ENCODE peak calls at places on chromosome 19, in eight cellular contexts. B is upper lobe of left lung; J is tibial nerve; L is trophoblast cell; Z is CD8-positive, alpha-beta memory T cell; K is cardiac muscle cell; N is heart left ventricle; X is adrenal gland. S is an unnamed sample.

GRCh38 chr19:4556574-4557185 is 2.8 kb downstream of the SEMA6B start:
- DNase-seq in J (no peak), L (peak; percentile 33), K (peak; percentile 28), B (no peak), Z (no peak), X (peak; percentile 74), N (no peak), S (no peak)

GRCh38 chr19:56976300-56976699 is 135.8 kb upstream of the PEG3 start:
- DNase-seq in Z (no peak), J (no peak), L (no peak), B (no peak), K (no peak), N (no peak), X (no peak), S (no peak)

GRCh38 chr19:1754651-1755466 is 1.6 kb downstream of the ONECUT3 start:
- DNase-seq in N (no peak), Z (no peak), L (no peak), B (no peak), J (no peak), X (no peak), K (no peak), S (no peak)

GRCh38 chr19:33192010-33192409 is 2.1 kb upstream of the LRP3 start:
- DNase-seq in K (no peak), X (peak; percentile 10), J (no peak), Z (no peak), B (no peak), N (peak; percentile 22), L (no peak), S (no peak)

GRCh38 chr19:29524912-29525870 is 603 bp upstream of the VSTM2B start:
- DNase-seq in B (no peak), Z (peak; percentile 39), J (no peak), X (no peak), K (no peak), L (no peak), N (no peak), S (no peak)

GRCh38 chr19:35643255-35644205 is 2.0 kb downstream of the ETV2 start:
- DNase-seq in N (peak; percentile 83), L (peak; percentile 84), X (peak; percentile 83), K (peak; percentile 86), B (peak; percentile 91), Z (peak; percentile 84), J (peak; percentile 41), S (peak; percentile 87)

GRCh38 chr19:3655402-3656072 is 28.9 kb upstream of the CACTIN start:
- DNase-seq in B (no peak), J (no peak), Z (no peak), K (peak; percentile 87), N (peak; percentile 59), L (no peak), X (no peak), S (no peak)

GRCh38 chr19:3821857-3822364 is 35.7 kb upstream of the MATK start:
- DNase-seq in B (peak; percentile 77), X (peak; percentile 27), J (peak; percentile 26), N (peak; percentile 68), Z (peak; percentile 90), K (peak; percentile 64), L (peak; percentile 61), S (no peak)

GRCh38 chr19:50794778-50795664 is 4.8 kb downstream of the ACP4 start:
- DNase-seq in L (no peak), Z (no peak), B (no peak), J (no peak), X (no peak), K (no peak), N (no peak), S (no peak)

GRCh38 chr19:49395581-49396407 is 7.7 kb downstream of the KASH5 start:
- DNase-seq in L (no peak), X (no peak), K (peak; percentile 39), Z (no peak), J (no peak), B (peak; percentile 86), N (no peak), S (no peak)

GRCh38 chr19:3178973-3179738 is 587 bp downstream of the S1PR4 start:
- DNase-seq in Z (no peak), N (no peak), B (no peak), J (no peak), L (no peak), K (no peak), X (no peak), S (no peak)

GRCh38 chr19:31154021-31154420 is 195.2 kb downstream of the TSHZ3 start:
- DNase-seq in X (no peak), J (no peak), B (no peak), K (peak; percentile 10), L (no peak), Z (no peak), N (no peak), S (no peak)

GRCh38 chr19:15337202-15337601 is 4.9 kb upstream of the BRD4 start:
- DNase-seq in B (no peak), X (no peak), K (peak; percentile 38), Z (no peak), J (no peak), L (no peak), N (no peak), S (peak; percentile 46)

GRCh38 chr19:3135961-3136683 is at the start of gene GNA15:
- DNase-seq in K (no peak), X (no peak), Z (no peak), B (peak; percentile 85), J (no peak), L (no peak), N (peak; percentile 43), S (no peak)

GRCh38 chr19:5489511-5489910 is 34.3 kb downstream of the ZNRF4 start:
- DNase-seq in L (no peak), X (no peak), Z (no peak), K (no peak), N (no peak), B (no peak), J (no peak), S (no peak)

DNA sequence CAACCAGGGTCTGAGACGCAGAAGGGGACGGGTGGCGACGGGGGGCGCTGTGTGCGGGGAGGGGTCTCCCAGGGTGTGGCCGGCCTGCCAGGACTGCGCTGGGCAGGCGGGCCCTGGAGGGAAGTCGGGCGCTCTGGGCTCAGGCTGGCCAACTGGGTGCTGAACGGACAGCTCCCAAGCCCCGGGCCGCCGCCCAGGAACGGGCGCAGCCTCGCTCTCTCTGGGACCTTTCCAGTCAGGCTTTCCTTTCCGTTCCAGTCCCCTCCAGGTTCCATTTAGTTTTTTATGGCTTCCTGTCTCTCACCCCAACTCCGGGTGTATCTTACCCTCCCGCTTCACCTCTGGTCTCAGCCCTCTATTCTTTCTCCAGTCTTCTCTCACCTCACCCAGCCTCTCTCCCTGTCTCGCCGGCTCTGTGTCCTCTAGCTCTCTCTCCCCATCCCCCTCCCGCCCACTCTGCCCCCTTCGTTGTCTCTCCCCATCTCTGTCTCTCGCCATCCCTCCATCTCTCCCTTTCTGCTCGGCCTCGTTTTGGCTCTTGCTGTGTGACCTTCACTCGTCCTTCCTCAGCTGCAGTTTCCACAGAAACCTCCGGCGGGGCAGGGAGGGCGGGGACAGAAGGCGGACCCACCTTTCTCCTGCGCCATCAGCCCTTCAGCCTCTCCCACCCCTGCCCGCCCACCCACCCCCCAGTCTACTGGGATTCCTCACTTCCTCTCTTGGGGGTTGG is 3.3 kb upstream of the ATP1A3 start:
- DNase-seq in Z (no peak), K (peak; percentile 47), J (no peak), L (peak; percentile 22), B (peak; percentile 29), X (peak; percentile 26), N (peak; percentile 55), S (no peak)
- H3K27ac ChIP-seq in Z (no peak overlapping the region), K (no peak overlapping the region), J (no peak overlapping the region), L (no peak overlapping the region), B (no peak overlapping the region), X (peak overlapping the region; percentile 63), N (no peak overlapping the region), S (no peak overlapping the region)

GRCh38 chr19:51884713-51885112 is 3.0 kb downstream of the ZNF577 start:
- DNase-seq in L (no peak), B (no peak), X (no peak), Z (no peak), K (no peak), J (no peak), N (no peak), S (no peak)

GRCh38 chr19:51887522-51888498 is at the start of gene ZNF577:
- DNase-seq in L (peak; percentile 86), J (peak; percentile 75), X (peak; percentile 83), K (peak; percentile 96), B (peak; percentile 81), Z (peak; percentile 84), N (peak; percentile 97), S (peak; percentile 89)

GRCh38 chr19:51882518-51882917 is 5.2 kb downstream of the ZNF577 start:
- DNase-seq in L (no peak), Z (no peak), K (no peak), X (no peak), N (no peak), J (no peak), B (no peak), S (no peak)
- H3K9me3 ChIP-seq in L (peaks cover 2% of the 10 kb centered on the region), Z (peaks cover 63% of the 10 kb centered on the region), K (no peaks in the 10 kb centered on the region), X (peaks cover 31% of the 10 kb centered on the region), N (peaks cover 67% of the 10 kb centered on the region), J (peaks cover 36% of the 10 kb centered on the region), B (peaks cover 83% of the 10 kb centered on the region), S (peaks cover 48% of the 10 kb centered on the region)

GRCh38 chr19:19439083-19439482 is 33.6 kb downstream of the GATAD2A start:
- DNase-seq in X (no peak), J (no peak), Z (no peak), B (no peak), N (no peak), L (no peak), K (no peak), S (no peak)
- H3K27ac ChIP-seq in X (no peak overlapping the region), J (no peak overlapping the region), Z (no peak overlapping the region), B (no peak overlapping the region), N (no peak overlapping the region), L (no peak overlapping the region), K (peak overlapping the region; percentile 51), S (no peak overlapping the region)

GRCh38 chr19:36807029-36807428 is 31.2 kb downstream of the ZNF790 start:
- DNase-seq in X (no peak), J (no peak), K (no peak), N (no peak), L (no peak), B (no peak), Z (no peak), S (no peak)
- H3K9me3 ChIP-seq in X (peaks cover 67% of the 10 kb centered on the region), J (peaks cover 89% of the 10 kb centered on the region), K (no peaks in the 10 kb centered on the region), N (peaks cover 100% of the 10 kb centered on the region), L (peaks cover 5% of the 10 kb centered on the region), B (peaks cover 95% of the 10 kb centered on the region), Z (peaks cover 51% of the 10 kb centered on the region), S (peaks cover 99% of the 10 kb centered on the region)